ENCODE peak calls at places on chromosome 5, in six cellular contexts. R is kidney epithelial cell, Q is DND-41, J is tibial nerve, C is gastrocnemius medialis, K is BE2C. X is an unnamed sample.

GRCh38 chr5:88283690-88284089 is 15.0 kb upstream of the TMEM161B start:
- DNase-seq in J (no peak), Q (no peak), K (no peak), R (no peak), C (no peak), X (no peak)

GRCh38 chr5:138033275-138033808 is 463 bp upstream of the FAM13B start:
- DNase-seq in K (no peak), C (no peak), Q (no peak), J (no peak), R (no peak), X (no peak)

GRCh38 chr5:128284236-128284635 is 200.7 kb downstream of the SLC12A2 start:
- DNase-seq in K (no peak), R (peak; percentile 14), Q (no peak), J (no peak), C (no peak), X (no peak)

GRCh38 chr5:15515229-15515628 is 15.2 kb downstream of the FBXL7 start:
- DNase-seq in R (no peak), C (no peak), J (no peak), Q (no peak), K (no peak), X (no peak)

GRCh38 chr5:169307648-169308047 is 6.7 kb upstream of the SLIT3 start:
- DNase-seq in J (no peak), Q (no peak), R (no peak), K (no peak), C (no peak), X (peak; percentile 31)

GRCh38 chr5:2833513-2833912 is 82.0 kb upstream of the IRX2 start:
- DNase-seq in C (no peak), Q (no peak), R (no peak), J (no peak), K (no peak), X (peak; percentile 44)

GRCh38 chr5:52692039-52692438 is 95.7 kb upstream of the ITGA1 start:
- DNase-seq in C (no peak), K (no peak), J (no peak), R (no peak), Q (no peak), X (no peak)

GRCh38 chr5:115396698-115397097 is 100.2 kb upstream of the CCDC112 start:
- DNase-seq in J (no peak), K (no peak), R (no peak), Q (no peak), C (no peak), X (no peak)

GRCh38 chr5:81140461-81140860 is 92.7 kb upstream of the CKMT2 start:
- DNase-seq in J (no peak), Q (peak; percentile 9), K (peak; percentile 58), C (no peak), R (no peak), X (peak; percentile 3)

GRCh38 chr5:151106073-151106472 is 25.2 kb upstream of the TNIP1 start:
- DNase-seq in C (no peak), R (no peak), J (no peak), K (no peak), Q (no peak), X (no peak)

GRCh38 chr5:55993628-55994501 is 898 bp downstream of the IL6ST start:
- DNase-seq in C (no peak), J (no peak), K (no peak), R (no peak), Q (no peak), X (no peak)

GRCh38 chr5:31237159-31237558 is 43.7 kb downstream of the CDH6 start:
- DNase-seq in R (no peak), K (peak; percentile 24), C (no peak), Q (no peak), J (no peak), X (peak; percentile 23)

GRCh38 chr5:180823938-180824629 is 21.5 kb upstream of the MGAT1 start:
- DNase-seq in J (no peak), Q (no peak), R (no peak), K (no peak), C (no peak), X (no peak)

GRCh38 chr5:79025054-79025465 is 40.0 kb upstream of the ARSB start:
- DNase-seq in J (peak; percentile 16), C (peak; percentile 21), K (peak; percentile 72), R (no peak), Q (peak; percentile 62), X (peak; percentile 77)

GRCh38 chr5:1203968-1204692 is 2.7 kb downstream of the SLC6A19 start:
- DNase-seq in K (no peak), Q (no peak), C (no peak), R (no peak), J (no peak), X (no peak)

GRCh38 chr5:55924744-55925143 is 70.0 kb downstream of the IL6ST start:
- DNase-seq in J (no peak), Q (no peak), C (no peak), K (no peak), R (no peak), X (no peak)

GRCh38 chr5:149217802-149218153 is 53.9 kb upstream of the AFAP1L1 start:
- DNase-seq in K (no peak), J (no peak), R (no peak), C (no peak), Q (no peak), X (no peak)

GRCh38 chr5:33524476-33524875 is 83.7 kb downstream of the TARS1 start:
- DNase-seq in R (no peak), K (no peak), J (no peak), Q (no peak), C (no peak), X (no peak)

GRCh38 chr5:52898961-52899680 is 90.0 kb upstream of the ITGA2 start:
- DNase-seq in C (no peak), J (no peak), K (no peak), Q (no peak), R (no peak), X (no peak)

GRCh38 chr5:156326718-156327259 is at the start of gene SGCD:
- DNase-seq in J (peak; percentile 38), C (peak; percentile 80), K (no peak), Q (no peak), R (peak; percentile 34), X (peak; percentile 46)

GRCh38 chr5:77133061-77133758 is 46.1 kb upstream of the ZBED3 start:
- DNase-seq in K (peak; percentile 27), C (peak; percentile 70), Q (no peak), R (peak; percentile 96), J (peak; percentile 36), X (no peak)

GRCh38 chr5:122756263-122756911 is 18.5 kb upstream of the SNX2 start:
- DNase-seq in K (no peak), C (no peak), Q (no peak), J (no peak), R (no peak), X (peak; percentile 91)

GRCh38 chr5:6592611-6593010 is 40.2 kb downstream of the NSUN2 start:
- DNase-seq in R (no peak), K (no peak), J (no peak), Q (no peak), C (no peak), X (no peak)

GRCh38 chr5:80072103-80073073 is 37.2 kb downstream of the THBS4 start:
- DNase-seq in Q (no peak), K (no peak), R (no peak), C (no peak), J (no peak), X (no peak)

GRCh38 chr5:72195581-72195980 is 88.3 kb downstream of the MAP1B start:
- DNase-seq in R (no peak), K (no peak), Q (no peak), J (no peak), C (no peak), X (no peak)

GRCh38 chr5:52705720-52706119 is 82.0 kb upstream of the ITGA1 start:
- DNase-seq in K (no peak), R (no peak), C (no peak), Q (no peak), J (no peak), X (no peak)

GRCh38 chr5:3155717-3156116 is 404.2 kb upstream of the IRX2 start:
- DNase-seq in C (no peak), Q (no peak), R (no peak), K (no peak), J (no peak), X (no peak)

GRCh38 chr5:158770506-158770905 is 329.2 kb downstream of the EBF1 start:
- DNase-seq in K (peak; percentile 38), C (no peak), R (no peak), Q (no peak), J (no peak), X (peak; percentile 62)
- TF ChIP-seq CTCF in K (peak; percentile 81), C (no peak), R (peak; percentile 15), Q (peak; percentile 45), J (peak; percentile 9), X (peak; percentile 48)

GRCh38 chr5:135486679-135487395 is 34.7 kb upstream of the TIFAB start:
- DNase-seq in J (no peak), Q (no peak), C (no peak), R (no peak), K (no peak), X (no peak)

GRCh38 chr5:135483254-135483653 is 31.1 kb upstream of the TIFAB start:
- DNase-seq in C (no peak), R (no peak), Q (no peak), J (no peak), K (no peak), X (no peak)

GRCh38 chr5:135486131-135486530 is 34.0 kb upstream of the TIFAB start:
- DNase-seq in C (no peak), J (no peak), R (no peak), K (no peak), Q (no peak), X (no peak)

GRCh38 chr5:135482383-135482933 is 30.3 kb upstream of the TIFAB start:
- DNase-seq in K (no peak), Q (no peak), J (no peak), C (no peak), R (no peak), X (no peak)

GRCh38 chr5:135484563-135485157 is 32.5 kb upstream of the TIFAB start:
- DNase-seq in K (no peak), C (no peak), Q (no peak), J (no peak), R (no peak), X (peak; percentile 30)
- H3K27me3 ChIP-seq in K (no peaks in the 10 kb centered on the region), C (peaks cover 30% of the 10 kb centered on the region), Q (peaks cover 8% of the 10 kb centered on the region), J (no peaks in the 10 kb centered on the region), R (peaks cover 40% of the 10 kb centered on the region), X (peaks cover 94% of the 10 kb centered on the region)

DNA sequence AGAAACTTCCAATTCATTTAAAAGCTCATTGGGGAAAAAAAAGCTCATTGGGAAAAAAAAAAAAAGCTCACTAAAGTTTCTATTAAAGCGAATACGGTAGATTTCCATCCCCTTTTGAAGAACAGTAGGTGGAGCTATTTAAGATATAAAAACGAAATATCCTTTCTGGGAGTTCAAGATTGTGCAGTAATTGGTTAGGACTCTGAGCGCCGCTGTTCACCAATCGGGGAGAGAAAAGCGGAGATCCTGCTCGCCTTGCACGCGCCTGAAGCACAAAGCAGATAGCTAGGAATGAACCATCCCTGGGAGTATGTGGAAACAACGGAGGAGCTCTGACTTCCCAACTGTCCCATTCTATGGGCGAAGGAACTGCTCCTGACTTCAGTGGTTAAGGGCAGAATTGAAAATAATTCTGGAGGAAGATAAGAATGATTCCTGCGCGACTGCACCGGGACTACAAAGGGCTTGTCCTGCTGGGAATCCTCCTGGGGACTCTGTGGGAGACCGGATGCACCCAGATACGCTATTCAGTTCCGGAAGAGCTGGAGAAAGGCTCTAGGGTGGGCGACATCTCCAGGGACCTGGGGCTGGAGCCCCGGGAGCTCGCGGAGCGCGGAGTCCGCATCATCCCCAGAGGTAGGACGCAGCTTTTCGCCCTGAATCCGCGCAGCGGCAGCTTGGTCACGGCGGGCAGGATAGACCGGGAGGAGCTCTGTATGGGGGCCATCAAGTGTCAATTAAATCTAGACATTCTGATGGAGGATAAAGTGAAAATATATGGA is at the start of gene PCDHGA12:
- DNase-seq in R (no peak), Q (no peak), C (peak; percentile 78), J (no peak), K (no peak), X (no peak)
- TF ChIP-seq CTCF in R (peak; percentile 35), Q (no peak), C (peak; percentile 55), J (no peak), K (peak; percentile 14), X (peak; percentile 72)

GRCh38 chr5:176856746-176857145 is 42.4 kb downstream of the HK3 start:
- DNase-seq in Q (no peak), J (no peak), R (no peak), C (no peak), K (no peak), X (no peak)
- H3K27me3 ChIP-seq in Q (no peaks in the 10 kb centered on the region), J (no peaks in the 10 kb centered on the region), R (peaks cover 37% of the 10 kb centered on the region), C (peaks cover 5% of the 10 kb centered on the region), K (no peaks in the 10 kb centered on the region), X (no peaks in the 10 kb centered on the region)